ENCODE peak calls at places on chromosomes 7 and 10, in six cellular contexts. L is AG09319; W is amniotic stem cell; A is HT-29; S is stimulated activated CD4-positive, alpha-beta T cell treated with anti-CD3 and anti-CD28 coated beads, TNF-alpha, amount 100 ng/mL, for 1 hour; H is lower lobe of right lung. C is an unnamed sample.

GRCh38 chr7:114107522-114107921 is 188.7 kb upstream of the PPP1R3A start:
- DNase-seq in A (no peak), W (no peak), S (no peak), L (peak), H (no peak), C (no peak)

GRCh38 chr7:37510043-37510634 is 61.5 kb upstream of the ELMO1 start:
- DNase-seq in W (no peak), A (peak), S (no peak), L (no peak), H (no peak), C (no peak)

GRCh38 chr10:84416245-84416555 is 87.8 kb downstream of the CCSER2 start:
- DNase-seq in A (no peak), H (no peak), S (no peak), W (no peak), L (no peak), C (no peak)

GRCh38 chr7:64880322-64881297 is 22.5 kb upstream of the ZNF273 start:
- DNase-seq in L (no peak), H (no peak), W (no peak), S (no peak), A (no peak), C (no peak)

GRCh38 chr7:140723002-140723401 is 26.5 kb downstream of the NDUFB2 start:
- DNase-seq in A (no peak), H (no peak), S (peak), W (no peak), L (no peak), C (no peak)

GRCh38 chr10:120818301-120818700 is 32.9 kb upstream of the WDR11 start:
- DNase-seq in W (no peak), A (no peak), S (no peak), L (no peak), H (no peak), C (no peak)

GRCh38 chr7:88401009-88401623 is 94.4 kb upstream of the STEAP4 start:
- DNase-seq in L (no peak), W (no peak), H (no peak), A (peak), S (no peak), C (no peak)

GRCh38 chr7:95045236-95045923 is 138.0 kb downstream of the PPP1R9A start:
- DNase-seq in S (no peak), W (no peak), A (peak), L (no peak), H (no peak), C (no peak)

C was measured in stimulated activated naive CD4-positive, alpha-beta T cell treated with Interleukin-2 at 50 U/mL for 16 hours.